ENCODE peak calls at places on chromosomes 7 and 10, in seven cellular contexts. One of them, this sample, is unnamed.

GRCh38 chr10:30818854-30819253 is 189.3 kb upstream of the LYZL2 start:
- DNase-seq in trophoblast cell: peak
- DNase-seq in H9: no peak
- DNase-seq in H1: no peak
- DNase-seq in mesendoderm: no peak
- DNase-seq in neuronal stem cell: no peak
- DNase-seq in mesenchymal stem cell: no peak
- DNase-seq in this sample: no peak

GRCh38 chr10:91036807-91037405 is 116.0 kb upstream of the ANKRD1 start:
- DNase-seq in H9: no peak
- DNase-seq in trophoblast cell: no peak
- DNase-seq in mesenchymal stem cell: no peak
- DNase-seq in H1: no peak
- DNase-seq in neuronal stem cell: no peak
- DNase-seq in mesendoderm: no peak
- DNase-seq in this sample: no peak

GRCh38 chr7:93949468-93949867 is 27.9 kb downstream of the GNG11 start:
- DNase-seq in H1: no peak
- DNase-seq in H9: no peak
- DNase-seq in trophoblast cell: peak
- DNase-seq in mesendoderm: no peak
- DNase-seq in mesenchymal stem cell: peak
- DNase-seq in neuronal stem cell: no peak
- DNase-seq in this sample: peak

GRCh38 chr7:76409537-76409936 is at the start of gene SSC4D:
- DNase-seq in neuronal stem cell: no peak
- DNase-seq in mesendoderm: peak
- DNase-seq in trophoblast cell: no peak
- DNase-seq in H9: peak
- DNase-seq in mesenchymal stem cell: no peak
- DNase-seq in H1: no peak
- DNase-seq in this sample: no peak

GRCh38 chr7:3888096-3888495 is 587.0 kb downstream of the SDK1 start:
- DNase-seq in neuronal stem cell: no peak
- DNase-seq in mesendoderm: peak
- DNase-seq in H9: no peak
- DNase-seq in mesenchymal stem cell: peak
- DNase-seq in trophoblast cell: no peak
- DNase-seq in H1: no peak
- DNase-seq in this sample: no peak

GRCh38 chr7:45230611-45231165 is 73.1 kb downstream of the RAMP3 start:
- DNase-seq in trophoblast cell: no peak
- DNase-seq in mesendoderm: no peak
- DNase-seq in H9: no peak
- DNase-seq in mesenchymal stem cell: no peak
- DNase-seq in neuronal stem cell: no peak
- DNase-seq in H1: no peak
- DNase-seq in this sample: no peak

GRCh38 chr10:79320785-79321493 is 26.3 kb upstream of the PPIF start:
- DNase-seq in H9: no peak
- DNase-seq in H1: no peak
- DNase-seq in neuronal stem cell: no peak
- DNase-seq in trophoblast cell: peak
- DNase-seq in mesendoderm: no peak
- DNase-seq in mesenchymal stem cell: peak
- DNase-seq in this sample: peak

GRCh38 chr7:151838861-151839381 is 38.0 kb downstream of the PRKAG2 start:
- DNase-seq in H9: no peak
- DNase-seq in mesenchymal stem cell: no peak
- DNase-seq in neuronal stem cell: no peak
- DNase-seq in H1: no peak
- DNase-seq in trophoblast cell: peak
- DNase-seq in mesendoderm: no peak
- DNase-seq in this sample: no peak

GRCh38 chr10:122164815-122165491 is 106.1 kb upstream of the BTBD16 start:
- DNase-seq in mesenchymal stem cell: no peak
- DNase-seq in H1: no peak
- DNase-seq in H9: no peak
- DNase-seq in trophoblast cell: no peak
- DNase-seq in mesendoderm: no peak
- DNase-seq in neuronal stem cell: no peak
- DNase-seq in this sample: no peak

GRCh38 chr10:74418285-74418872 is 267.4 kb downstream of the ADK start:
- DNase-seq in H1: no peak
- DNase-seq in mesendoderm: peak
- DNase-seq in mesenchymal stem cell: no peak
- DNase-seq in neuronal stem cell: peak
- DNase-seq in H9: no peak
- DNase-seq in trophoblast cell: no peak
- DNase-seq in this sample: no peak

GRCh38 chr10:46014683-46015405 is 15.6 kb downstream of the NCOA4 start:
- DNase-seq in H9: no peak
- DNase-seq in neuronal stem cell: no peak
- DNase-seq in mesendoderm: no peak
- DNase-seq in H1: no peak
- DNase-seq in mesenchymal stem cell: peak
- DNase-seq in trophoblast cell: peak
- DNase-seq in this sample: peak

GRCh38 chr7:92057375-92057774 is 76.9 kb downstream of the CYP51A1 start:
- DNase-seq in neuronal stem cell: no peak
- DNase-seq in H1: no peak
- DNase-seq in trophoblast cell: peak
- DNase-seq in mesenchymal stem cell: no peak
- DNase-seq in H9: no peak
- DNase-seq in mesendoderm: peak
- DNase-seq in this sample: no peak

GRCh38 chr7:153772966-153773365 is 279.2 kb upstream of the DPP6 start:
- DNase-seq in neuronal stem cell: no peak
- DNase-seq in mesenchymal stem cell: no peak
- DNase-seq in H1: no peak
- DNase-seq in mesendoderm: no peak
- DNase-seq in trophoblast cell: no peak
- DNase-seq in H9: no peak
- DNase-seq in this sample: no peak

GRCh38 chr7:76037310-76037709 is 10.5 kb downstream of the STYXL1 start:
- DNase-seq in H9: no peak
- DNase-seq in mesenchymal stem cell: peak
- DNase-seq in trophoblast cell: no peak
- DNase-seq in neuronal stem cell: no peak
- DNase-seq in H1: no peak
- DNase-seq in mesendoderm: no peak
- DNase-seq in this sample: peak

GRCh38 chr10:25436431-25436830 is 261.6 kb downstream of the GPR158 start:
- DNase-seq in neuronal stem cell: no peak
- DNase-seq in H9: no peak
- DNase-seq in H1: no peak
- DNase-seq in trophoblast cell: no peak
- DNase-seq in mesenchymal stem cell: no peak
- DNase-seq in mesendoderm: no peak
- DNase-seq in this sample: no peak

GRCh38 chr7:148978091-148978490 is 50.2 kb downstream of the PDIA4 start:
- DNase-seq in mesenchymal stem cell: no peak
- DNase-seq in mesendoderm: no peak
- DNase-seq in H9: no peak
- DNase-seq in trophoblast cell: no peak
- DNase-seq in H1: no peak
- DNase-seq in neuronal stem cell: no peak
- DNase-seq in this sample: no peak

GRCh38 chr10:78899996-78900714 is 168.6 kb upstream of the ZMIZ1 start:
- DNase-seq in neuronal stem cell: no peak
- DNase-seq in trophoblast cell: no peak
- DNase-seq in mesenchymal stem cell: no peak
- DNase-seq in mesendoderm: no peak
- DNase-seq in H9: no peak
- DNase-seq in H1: no peak
- DNase-seq in this sample: no peak

GRCh38 chr10:114431414-114431767 is 27.1 kb upstream of the AFAP1L2 start:
- DNase-seq in H9: no peak
- DNase-seq in neuronal stem cell: no peak
- DNase-seq in H1: no peak
- DNase-seq in trophoblast cell: no peak
- DNase-seq in mesenchymal stem cell: no peak
- DNase-seq in mesendoderm: no peak
- DNase-seq in this sample: no peak

GRCh38 chr10:114436941-114437340 is 32.6 kb upstream of the AFAP1L2 start:
- DNase-seq in trophoblast cell: no peak
- DNase-seq in neuronal stem cell: no peak
- DNase-seq in mesenchymal stem cell: no peak
- DNase-seq in mesendoderm: no peak
- DNase-seq in H9: no peak
- DNase-seq in H1: no peak
- DNase-seq in this sample: no peak

GRCh38 chr10:114429581-114430335 is 25.5 kb upstream of the AFAP1L2 start:
- DNase-seq in mesendoderm: peak
- DNase-seq in mesenchymal stem cell: no peak
- DNase-seq in H1: no peak
- DNase-seq in H9: no peak
- DNase-seq in neuronal stem cell: no peak
- DNase-seq in trophoblast cell: no peak
- DNase-seq in this sample: no peak

GRCh38 chr10:114430688-114431413 is 26.5 kb upstream of the AFAP1L2 start:
- DNase-seq in H1: no peak
- DNase-seq in trophoblast cell: no peak
- DNase-seq in H9: no peak
- DNase-seq in neuronal stem cell: no peak
- DNase-seq in mesenchymal stem cell: no peak
- DNase-seq in mesendoderm: no peak
- DNase-seq in this sample: no peak

DNA sequence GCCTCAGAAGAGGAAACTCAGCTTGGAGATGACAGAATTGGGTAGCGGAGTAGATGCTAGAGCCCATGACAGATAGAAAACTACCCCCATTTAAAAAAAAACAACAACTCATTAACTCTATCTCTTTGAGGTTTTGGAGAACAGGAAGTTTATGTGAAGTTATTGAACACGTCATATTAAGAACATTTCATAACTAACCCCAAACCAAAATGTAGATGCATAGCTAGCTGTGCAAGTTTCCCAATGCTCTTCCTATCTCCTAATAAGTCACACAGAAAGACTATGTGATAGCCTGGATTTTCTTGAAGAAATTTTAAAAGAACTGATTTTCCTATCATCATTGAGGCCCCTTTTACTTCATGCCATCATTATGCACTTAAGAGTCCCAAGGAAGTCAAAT is 28.4 kb upstream of the AFAP1L2 start:
- DNase-seq in mesenchymal stem cell: peak
- DNase-seq in H9: no peak
- DNase-seq in trophoblast cell: no peak
- DNase-seq in mesendoderm: no peak
- DNase-seq in H1: no peak
- DNase-seq in neuronal stem cell: no peak
- DNase-seq in this sample: peak
- H3K23ac ChIP-seq in mesenchymal stem cell: no peak
- H3K23ac ChIP-seq in H9: no peak
- H3K23ac ChIP-seq in trophoblast cell: no peak
- H3K23ac ChIP-seq in mesendoderm: no peak
- H3K23ac ChIP-seq in H1: no peak
- H3K23ac ChIP-seq in neuronal stem cell: no peak
- H3K23ac ChIP-seq in this sample: no peak

GRCh38 chr7:6178273-6179029 is 94.0 kb downstream of the CYTH3 start:
- DNase-seq in trophoblast cell: no peak
- DNase-seq in neuronal stem cell: no peak
- DNase-seq in H9: no peak
- DNase-seq in mesendoderm: no peak
- DNase-seq in mesenchymal stem cell: peak
- DNase-seq in H1: no peak
- DNase-seq in this sample: no peak
- H3K23ac ChIP-seq in trophoblast cell: no peak
- H3K23ac ChIP-seq in neuronal stem cell: no peak
- H3K23ac ChIP-seq in H9: no peak
- H3K23ac ChIP-seq in mesendoderm: no peak
- H3K23ac ChIP-seq in mesenchymal stem cell: no peak
- H3K23ac ChIP-seq in H1: no peak
- H3K23ac ChIP-seq in this sample: no peak

DNA sequence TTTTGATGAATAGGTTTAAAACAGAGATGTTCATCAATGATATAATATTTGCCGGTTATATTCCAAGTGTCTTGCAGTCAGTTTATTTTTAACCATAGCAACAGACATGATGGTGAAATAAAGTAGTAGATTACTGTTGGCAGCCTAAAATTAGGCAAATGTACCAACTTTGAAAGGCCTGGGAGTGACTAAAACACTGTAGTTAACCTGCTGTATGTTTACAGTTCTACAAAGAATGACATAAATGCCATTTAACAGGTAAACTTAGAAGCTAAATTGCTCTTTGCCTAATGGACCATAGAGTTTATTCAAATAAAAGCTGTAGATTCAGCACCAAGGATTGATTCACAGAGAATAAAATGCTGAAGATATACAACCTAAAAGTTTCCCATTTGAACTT is 64.1 kb downstream of the PHTF2 start:
- DNase-seq in H9: no peak
- DNase-seq in mesenchymal stem cell: no peak
- DNase-seq in trophoblast cell: no peak
- DNase-seq in neuronal stem cell: no peak
- DNase-seq in mesendoderm: no peak
- DNase-seq in H1: no peak
- DNase-seq in this sample: no peak
- H3K23ac ChIP-seq in H9: no peak
- H3K23ac ChIP-seq in mesenchymal stem cell: no peak
- H3K23ac ChIP-seq in trophoblast cell: no peak
- H3K23ac ChIP-seq in neuronal stem cell: no peak
- H3K23ac ChIP-seq in mesendoderm: no peak
- H3K23ac ChIP-seq in H1: no peak
- H3K23ac ChIP-seq in this sample: no peak

GRCh38 chr7:79332091-79332490 is 121.4 kb downstream of the MAGI2 start:
- DNase-seq in neuronal stem cell: no peak
- DNase-seq in mesenchymal stem cell: no peak
- DNase-seq in trophoblast cell: no peak
- DNase-seq in mesendoderm: no peak
- DNase-seq in H1: no peak
- DNase-seq in H9: no peak
- DNase-seq in this sample: no peak

GRCh38 chr7:79339208-79339925 is 114.1 kb downstream of the MAGI2 start:
- DNase-seq in mesendoderm: no peak
- DNase-seq in H1: no peak
- DNase-seq in trophoblast cell: no peak
- DNase-seq in H9: no peak
- DNase-seq in mesenchymal stem cell: no peak
- DNase-seq in neuronal stem cell: no peak
- DNase-seq in this sample: no peak

GRCh38 chr7:79340212-79340611 is 113.3 kb downstream of the MAGI2 start:
- DNase-seq in H9: no peak
- DNase-seq in mesenchymal stem cell: no peak
- DNase-seq in trophoblast cell: no peak
- DNase-seq in H1: no peak
- DNase-seq in mesendoderm: no peak
- DNase-seq in neuronal stem cell: no peak
- DNase-seq in this sample: peak

GRCh38 chr7:79337722-79338121 is 115.7 kb downstream of the MAGI2 start:
- DNase-seq in H1: no peak
- DNase-seq in mesenchymal stem cell: no peak
- DNase-seq in neuronal stem cell: no peak
- DNase-seq in H9: no peak
- DNase-seq in mesendoderm: no peak
- DNase-seq in trophoblast cell: no peak
- DNase-seq in this sample: no peak

DNA sequence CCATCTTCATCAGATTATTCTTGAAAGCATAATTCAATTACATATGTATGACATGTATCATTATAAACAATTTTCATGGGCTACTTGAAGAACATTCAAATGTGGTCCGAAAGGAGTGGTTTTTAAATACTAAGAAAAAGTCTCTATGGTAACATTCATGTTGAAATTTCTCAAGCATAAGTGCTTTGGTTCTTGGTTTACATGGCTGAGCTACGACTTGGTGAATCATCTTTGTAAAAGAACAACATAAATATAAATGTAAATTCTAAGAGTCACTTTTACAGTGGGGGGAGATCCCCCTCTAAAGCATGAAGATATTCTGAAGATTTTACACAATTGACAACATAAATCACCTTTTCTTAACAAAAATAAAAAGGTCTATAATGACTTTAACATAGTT is 118.6 kb downstream of the MAGI2 start:
- DNase-seq in trophoblast cell: no peak
- DNase-seq in H9: no peak
- DNase-seq in mesendoderm: no peak
- DNase-seq in H1: no peak
- DNase-seq in mesenchymal stem cell: peak
- DNase-seq in neuronal stem cell: no peak
- DNase-seq in this sample: peak
- H3K23ac ChIP-seq in trophoblast cell: no peak
- H3K23ac ChIP-seq in H9: no peak
- H3K23ac ChIP-seq in mesendoderm: no peak
- H3K23ac ChIP-seq in H1: no peak
- H3K23ac ChIP-seq in mesenchymal stem cell: no peak
- H3K23ac ChIP-seq in neuronal stem cell: no peak
- H3K23ac ChIP-seq in this sample: no peak